ENCODE peak calls at places on chromosomes 4 and X, in ten cellular contexts. O is transverse colon, J is heart left ventricle, X is A549, M is thyroid gland, F is upper lobe of left lung, H is HepG2, A is uterus, V is ovary, D is breast epithelium. T is an unnamed sample. For H3K4me1, the result is how much of the 10 kb centered on the place peaks cover.

GRCh38 chrX:71147496-71148277 is 3.0 kb downstream of the NLGN3 start:
- DNase-seq in O (no peak), J (no peak), X (no peak), M (no peak), F (no peak), H (peak), A (no peak), V (no peak), D (no peak), T (no peak)

GRCh38 chr4:126778348-126778747 is 854.4 kb upstream of the INTU start:
- DNase-seq in O (no peak), J (no peak), X (no peak), M (no peak), F (no peak), H (no peak), A (no peak), V (no peak), D (no peak), T (no peak)

GRCh38 chr4:53925050-53925605 is 139.3 kb downstream of the CHIC2 start:
- DNase-seq in O (no peak), J (no peak), X (no peak), M (no peak), F (no peak), H (no peak), A (no peak), V (no peak), D (no peak), T (no peak)

GRCh38 chr4:81260443-81261102 is 45.6 kb upstream of the PRKG2 start:
- DNase-seq in O (no peak), J (no peak), X (no peak), M (no peak), F (no peak), H (no peak), A (no peak), V (no peak), D (no peak), T (no peak)

GRCh38 chr4:171025776-171026175 is 787.4 kb upstream of the GALNTL6 start:
- DNase-seq in O (no peak), J (no peak), X (no peak), M (no peak), F (no peak), H (no peak), A (no peak), V (no peak), D (no peak), T (no peak)

GRCh38 chr4:16884673-16885460 is 13.6 kb downstream of the LDB2 start:
- DNase-seq in O (no peak), J (no peak), X (no peak), M (no peak), F (no peak), H (peak), A (no peak), V (no peak), D (no peak), T (no peak)

GRCh38 chr4:168197926-168198325 is 105.6 kb downstream of the ANXA10 start:
- DNase-seq in O (no peak), J (no peak), X (no peak), M (no peak), F (no peak), H (no peak), A (no peak), V (no peak), D (no peak), T (no peak)

GRCh38 chrX:108699368-108699767 is 37.0 kb downstream of the IRS4 start:
- DNase-seq in O (no peak), J (no peak), X (peak), M (no peak), F (no peak), H (peak), A (no peak), V (no peak), D (no peak), T (no peak)

GRCh38 chr4:128354205-128354821 is 66.7 kb upstream of the PGRMC2 start:
- DNase-seq in O (peak), J (peak), X (peak), M (peak), F (no peak), H (peak), A (no peak), V (no peak), D (no peak), T (no peak)

GRCh38 chrX:19628006-19628575 is 112.8 kb upstream of the MAP3K15 start:
- DNase-seq in O (peak), J (no peak), X (no peak), M (no peak), F (no peak), H (no peak), A (no peak), V (no peak), D (no peak), T (no peak)

GRCh38 chrX:87391742-87392141 is 125.9 kb upstream of the KLHL4 start:
- DNase-seq in O (no peak), J (no peak), X (no peak), M (no peak), F (no peak), H (no peak), A (no peak), V (no peak), D (no peak), T (no peak)

GRCh38 chrX:148133099-148133725 is 152.1 kb downstream of the FMR1NB start:
- DNase-seq in O (no peak), J (no peak), X (peak), M (no peak), F (no peak), H (no peak), A (no peak), V (no peak), D (no peak), T (no peak)

GRCh38 chr4:29052266-29052665 is 1667.9 kb upstream of the PCDH7 start:
- DNase-seq in O (no peak), J (no peak), X (no peak), M (no peak), F (no peak), H (no peak), A (no peak), V (no peak), D (no peak), T (no peak)

GRCh38 chr4:11624370-11624769 is 195.7 kb upstream of the HS3ST1 start:
- DNase-seq in O (no peak), J (no peak), X (no peak), M (no peak), F (no peak), H (no peak), A (no peak), V (no peak), D (no peak), T (no peak)

GRCh38 chrX:1400049-1400448 is 8.1 kb upstream of the SLC25A6 start:
- DNase-seq in O (no peak), J (peak), X (no peak), M (no peak), F (no peak), H (no peak), A (no peak), V (no peak), D (no peak), T (no peak)

GRCh38 chrX:20514358-20514757 is 247.6 kb upstream of the RPS6KA3 start:
- DNase-seq in O (no peak), J (no peak), X (peak), M (no peak), F (no peak), H (peak), A (no peak), V (no peak), D (no peak), T (no peak)

GRCh38 chrX:15483897-15484296 is 9.2 kb downstream of the PIR start:
- DNase-seq in O (no peak), J (no peak), X (no peak), M (no peak), F (no peak), H (no peak), A (no peak), V (no peak), D (no peak), T (no peak)

GRCh38 chrX:150347471-150347870 is 15.6 kb upstream of the MAMLD1 start:
- DNase-seq in O (no peak), J (no peak), X (no peak), M (no peak), F (no peak), H (no peak), A (no peak), V (no peak), D (no peak), T (no peak)

GRCh38 chr4:159127745-159128518 is 25.1 kb downstream of the RAPGEF2 start:
- DNase-seq in O (no peak), J (no peak), X (no peak), M (no peak), F (no peak), H (no peak), A (no peak), V (no peak), D (no peak), T (no peak)

GRCh38 chrX:146887020-146887419 is 72.5 kb upstream of the CXorf51A start:
- DNase-seq in O (no peak), J (no peak), X (no peak), M (no peak), F (no peak), H (no peak), A (no peak), V (no peak), D (no peak), T (no peak)

GRCh38 chrX:109578916-109579315 is 42.3 kb downstream of the NXT2 start:
- DNase-seq in O (no peak), J (no peak), X (no peak), M (no peak), F (no peak), H (no peak), A (no peak), V (no peak), D (no peak), T (no peak)

GRCh38 chr4:168978001-168978700 is 31.9 kb downstream of the CBR4 start:
- DNase-seq in O (no peak), J (no peak), X (no peak), M (no peak), F (no peak), H (peak), A (no peak), V (no peak), D (no peak), T (no peak)

GRCh38 chrX:11664211-11664888 is 1.4 kb downstream of the ARHGAP6 start:
- DNase-seq in O (no peak), J (no peak), X (no peak), M (no peak), F (peak), H (no peak), A (peak), V (peak), D (no peak), T (no peak)

GRCh38 chrX:39418936-39419659 is 617.8 kb downstream of the MID1IP1 start:
- DNase-seq in O (no peak), J (peak), X (no peak), M (peak), F (no peak), H (no peak), A (peak), V (peak), D (no peak), T (peak)

GRCh38 chrX:104315555-104315954 is 60.8 kb upstream of the ESX1 start:
- DNase-seq in O (no peak), J (no peak), X (peak), M (no peak), F (no peak), H (no peak), A (no peak), V (no peak), D (no peak), T (no peak)

GRCh38 chr4:793109-793861 is 32.6 kb downstream of the CPLX1 start:
- DNase-seq in O (no peak), J (no peak), X (no peak), M (no peak), F (peak), H (no peak), A (no peak), V (no peak), D (no peak), T (no peak)

DNA sequence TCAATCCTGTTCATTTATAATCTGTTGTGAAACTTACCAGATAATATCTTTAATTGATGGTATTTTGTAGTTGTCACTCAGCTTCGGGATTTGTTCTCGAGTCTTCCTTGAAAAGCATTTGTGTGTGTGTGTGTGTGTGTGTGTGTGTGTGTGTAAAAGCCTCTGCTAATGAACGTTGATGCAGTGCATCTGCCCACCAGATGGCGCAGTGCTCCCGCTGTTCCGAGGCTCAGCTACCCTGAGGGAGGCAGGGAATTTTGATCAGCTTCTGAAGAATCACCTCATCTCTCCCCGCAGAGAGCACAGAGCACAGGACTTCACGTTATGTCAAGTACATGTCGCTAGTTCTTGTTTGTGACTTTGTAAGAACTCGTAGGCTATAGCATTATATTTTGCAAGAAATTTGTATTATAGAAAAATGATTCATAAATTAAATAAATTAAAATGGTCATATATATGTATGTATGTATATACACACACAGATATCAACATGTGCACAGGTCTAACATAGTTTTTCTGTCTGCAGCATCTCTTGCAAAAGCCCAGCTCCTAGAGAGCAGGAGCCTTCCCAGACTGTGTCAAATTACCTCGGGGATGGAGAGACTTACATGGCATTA is 316.7 kb upstream of the IGFBP7 start:
- DNase-seq in O (peak), J (peak), X (peak), M (peak), F (peak), H (peak), A (peak), V (peak), D (no peak), T (no peak)
- TF ChIP-seq CTCF in O (peak), J (peak), X (peak), M (peak), F (no peak), H (peak), A (peak), V (no peak), D (no peak), T (no peak)

GRCh38 chr4:84719115-84719514 is 136.2 kb downstream of the CDS1 start:
- DNase-seq in O (no peak), J (no peak), X (no peak), M (no peak), F (no peak), H (no peak), A (no peak), V (no peak), D (no peak), T (no peak)
- H3K4me1 ChIP-seq in O (under half), J (under half), X (under half), M (under half), F (under half), H (under half), A (under half), V (under half), D (under half), T (under half)

DNA sequence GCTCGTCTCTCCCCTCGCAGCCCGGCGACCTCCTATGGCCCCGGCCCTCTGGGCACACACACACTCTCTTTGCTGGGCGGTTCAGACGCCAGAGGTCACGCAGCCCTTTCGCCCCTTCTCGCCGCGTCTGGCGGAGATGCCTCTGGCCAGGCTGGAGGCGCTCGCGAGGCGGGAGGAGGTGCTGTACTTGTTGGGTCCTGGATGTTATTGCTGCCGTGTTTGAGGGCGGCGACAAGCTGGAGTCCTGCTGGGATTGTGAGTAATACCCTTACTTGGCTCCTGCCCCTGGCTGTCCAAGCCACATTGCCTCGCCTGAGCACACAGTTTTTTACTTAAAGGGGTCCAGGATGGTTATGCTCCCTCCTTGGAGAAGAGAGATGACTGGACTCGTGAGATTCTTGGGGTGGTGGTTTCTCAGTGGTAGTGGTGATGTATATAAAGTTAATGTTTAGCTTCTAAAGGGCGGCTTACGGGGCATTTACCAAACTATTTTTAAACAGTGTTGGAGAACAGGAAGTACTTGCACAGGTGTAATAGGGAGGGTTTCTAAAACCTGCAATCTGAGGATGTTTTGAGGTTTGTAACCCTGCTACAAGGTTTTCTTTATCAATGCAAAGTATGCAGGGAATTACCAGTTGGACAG is 572 bp downstream of the USP53 start:
- DNase-seq in O (peak), J (peak), X (peak), M (peak), F (peak), H (peak), A (peak), V (peak), D (peak), T (peak)
- TF ChIP-seq POLR2A in O (no peak), J (no peak), X (no peak), M (no peak), F (no peak), H (peak), A (no peak), V (no peak), D (no peak), T (no peak)

DNA sequence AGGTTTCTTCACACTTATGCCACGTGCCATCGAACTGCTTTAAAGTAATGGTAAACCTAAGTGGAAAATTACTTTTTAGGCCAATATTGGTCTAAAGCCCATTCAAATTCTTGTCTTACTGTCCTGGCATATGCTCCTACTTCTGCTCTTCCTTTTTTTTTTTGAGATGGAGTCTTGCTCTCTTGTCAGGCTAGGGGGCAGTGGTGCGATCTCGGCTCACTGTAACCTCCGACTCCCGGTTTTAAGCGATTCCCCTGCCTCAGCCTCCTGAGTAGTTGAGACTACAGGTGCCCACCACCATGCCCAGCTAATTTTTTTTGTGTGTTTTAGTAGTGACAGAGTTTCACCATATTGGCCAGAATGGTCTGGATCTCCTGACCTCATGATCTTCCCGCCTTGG is 129.0 kb upstream of the TECRL start:
- DNase-seq in O (no peak), J (no peak), X (peak), M (no peak), F (no peak), H (peak), A (no peak), V (no peak), D (no peak), T (no peak)
- TF ChIP-seq CTCF in O (no peak), J (peak), X (no peak), M (no peak), F (no peak), H (peak), A (no peak), V (no peak), D (no peak), T (no peak)

T was measured in gastrocnemius medialis.